ENCODE peak calls at places on chromosomes 11 and 22, in nine cellular contexts. L is coronary artery; X is CD8-positive, alpha-beta memory T cell; G is A549; O is small intestine; E is fibroblast of the aortic adventitia; K is dorsolateral prefrontal cortex; Q is epithelial cell of proximal tubule; H is neural progenitor cell. Z is an unnamed sample.

GRCh38 chr11:61855939-61856730 is 28.0 kb downstream of the FADS2 start:
- DNase-seq in L (no peak), X (no peak), G (no peak), O (no peak), E (no peak), K (no peak), Q (no peak), H (no peak), Z (no peak)

GRCh38 chr22:45548991-45549736 is 46.5 kb downstream of the FBLN1 start:
- DNase-seq in L (no peak), X (no peak), G (peak; percentile 90), O (no peak), E (peak; percentile 99), K (no peak), Q (no peak), H (peak; percentile 14), Z (no peak)

GRCh38 chr22:43081968-43082367 is 7.2 kb downstream of the TTLL1 start:
- DNase-seq in L (no peak), X (no peak), G (no peak), O (no peak), E (peak; percentile 44), K (no peak), Q (no peak), H (no peak), Z (no peak)

GRCh38 chr11:130999992-131000770 is 83.9 kb upstream of the SNX19 start:
- DNase-seq in L (no peak), X (no peak), G (peak; percentile 38), O (no peak), E (peak; percentile 97), K (no peak), Q (peak; percentile 50), H (no peak), Z (peak; percentile 57)

GRCh38 chr22:20319041-20319744 is 667 bp downstream of the DGCR6L start:
- DNase-seq in L (peak; percentile 71), X (no peak), G (no peak), O (peak; percentile 12), E (peak; percentile 23), K (no peak), Q (no peak), H (peak; percentile 66), Z (no peak)

GRCh38 chr11:120657306-120658070 is 145.9 kb downstream of the GRIK4 start:
- DNase-seq in L (no peak), X (no peak), G (no peak), O (no peak), E (no peak), K (no peak), Q (no peak), H (no peak), Z (peak; percentile 23)

GRCh38 chr11:72243173-72243566 is 806 bp downstream of the PHOX2A start:
- DNase-seq in L (no peak), X (no peak), G (no peak), O (no peak), E (no peak), K (peak; percentile 31), Q (no peak), H (no peak), Z (peak; percentile 35)

GRCh38 chr11:71428861-71429435 is 19.2 kb downstream of the DHCR7 start:
- DNase-seq in L (peak; percentile 83), X (no peak), G (no peak), O (no peak), E (peak; percentile 90), K (no peak), Q (no peak), H (no peak), Z (no peak)

GRCh38 chr22:28977481-28977971 is 84.1 kb downstream of the C22orf31 start:
- DNase-seq in L (no peak), X (no peak), G (no peak), O (peak; percentile 63), E (peak; percentile 47), K (no peak), Q (no peak), H (no peak), Z (no peak)

GRCh38 chr11:130006929-130007328 is 4.3 kb upstream of the PRDM10 start:
- DNase-seq in L (no peak), X (no peak), G (no peak), O (no peak), E (no peak), K (no peak), Q (no peak), H (no peak), Z (no peak)

GRCh38 chr11:116310215-116310614 is 462.6 kb downstream of the BUD13 start:
- DNase-seq in L (no peak), X (no peak), G (no peak), O (no peak), E (no peak), K (no peak), Q (no peak), H (peak; percentile 17), Z (no peak)

GRCh38 chr11:130587658-130588057 is 139.2 kb downstream of the ADAMTS15 start:
- DNase-seq in L (peak; percentile 26), X (no peak), G (no peak), O (no peak), E (no peak), K (no peak), Q (no peak), H (no peak), Z (no peak)

GRCh38 chr11:40294343-40294723 is 1165.1 kb downstream of the LRRC4C start:
- DNase-seq in L (no peak), X (no peak), G (no peak), O (no peak), E (no peak), K (no peak), Q (no peak), H (no peak), Z (no peak)

GRCh38 chr11:67437082-67437821 is at the start of gene PTPRCAP:
- DNase-seq in L (no peak), X (peak; percentile 73), G (no peak), O (peak; percentile 53), E (no peak), K (no peak), Q (no peak), H (no peak), Z (no peak)

GRCh38 chr11:2789791-2790580 is 90.2 kb upstream of the KCNQ1OT1 start:
- DNase-seq in L (peak; percentile 68), X (no peak), G (no peak), O (no peak), E (no peak), K (peak; percentile 27), Q (no peak), H (no peak), Z (no peak)

GRCh38 chr11:119062779-119063178 is 4.8 kb upstream of the VPS11 start:
- DNase-seq in L (no peak), X (no peak), G (no peak), O (no peak), E (peak; percentile 87), K (no peak), Q (no peak), H (no peak), Z (no peak)

GRCh38 chr22:24990344-24990905 is 37.9 kb downstream of the KIAA1671 start:
- DNase-seq in L (no peak), X (no peak), G (no peak), O (no peak), E (no peak), K (no peak), Q (no peak), H (no peak), Z (no peak)
- H3K4me3 ChIP-seq in L (no peak overlapping the region), X (no peak overlapping the region), G (no peak overlapping the region), O (no peak overlapping the region), E (no peak overlapping the region), K (no peak overlapping the region), Q (no peak overlapping the region), H (no peak overlapping the region), Z (no peak overlapping the region)

GRCh38 chr11:47464479-47464878 is 15.5 kb upstream of the RAPSN start:
- DNase-seq in L (no peak), X (no peak), G (no peak), O (no peak), E (no peak), K (no peak), Q (no peak), H (peak; percentile 80), Z (no peak)

GRCh38 chr11:47466201-47466600 is 17.3 kb upstream of the RAPSN start:
- DNase-seq in L (no peak), X (no peak), G (no peak), O (no peak), E (peak; percentile 83), K (no peak), Q (no peak), H (no peak), Z (no peak)

GRCh38 chr11:47461876-47462275 is 12.9 kb upstream of the RAPSN start:
- DNase-seq in L (no peak), X (no peak), G (no peak), O (no peak), E (no peak), K (no peak), Q (no peak), H (no peak), Z (no peak)

GRCh38 chr11:47460571-47461235 is 11.8 kb upstream of the RAPSN start:
- DNase-seq in L (no peak), X (no peak), G (no peak), O (no peak), E (no peak), K (no peak), Q (no peak), H (no peak), Z (no peak)
- H3K4me3 ChIP-seq in L (no peak overlapping the region), X (no peak overlapping the region), G (no peak overlapping the region), O (no peak overlapping the region), E (no peak overlapping the region), K (no peak overlapping the region), Q (no peak overlapping the region), H (no peak overlapping the region), Z (no peak overlapping the region)

DNA sequence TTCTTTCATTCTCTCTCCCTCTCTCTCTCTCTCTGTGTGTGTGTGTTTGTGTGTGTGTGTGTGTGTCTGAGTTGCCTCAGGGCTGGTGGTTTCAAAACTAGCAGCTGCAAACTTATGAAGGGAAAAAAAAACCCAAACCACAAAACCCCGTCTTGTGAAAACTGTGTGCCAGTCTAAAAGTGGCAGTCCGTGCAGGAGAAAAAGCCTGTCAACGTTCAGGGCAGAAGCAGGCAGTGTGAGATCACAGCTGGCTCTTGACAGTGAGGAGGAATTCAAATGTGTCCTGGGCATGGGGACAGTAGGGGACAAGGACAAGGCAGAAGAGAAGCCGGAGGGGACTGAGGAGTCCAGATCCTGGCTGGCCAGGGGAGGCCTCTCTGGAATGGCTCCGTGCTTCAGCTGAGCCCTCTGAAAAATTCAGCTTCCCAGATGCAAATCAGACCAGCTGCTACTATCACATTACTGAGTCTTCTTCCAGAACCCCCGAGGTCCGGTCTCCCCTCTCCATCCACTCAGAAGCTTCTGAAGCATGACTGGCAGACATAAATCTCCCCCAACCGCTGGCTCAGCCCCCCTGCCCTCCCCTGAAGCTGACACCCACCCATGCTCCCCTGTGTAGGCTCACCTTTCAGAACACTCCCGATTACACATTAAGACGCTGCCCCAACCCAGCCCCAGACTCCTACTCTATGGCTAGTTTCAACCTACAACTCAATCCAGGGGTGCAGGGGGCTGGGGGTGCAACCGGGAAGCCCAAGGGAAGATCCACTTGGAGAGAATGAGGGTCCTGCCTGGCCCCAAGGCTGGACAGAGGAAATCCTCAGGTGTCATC is 32.0 kb downstream of the FLI1 start:
- DNase-seq in L (no peak), X (peak; percentile 39), G (no peak), O (no peak), E (no peak), K (no peak), Q (no peak), H (no peak), Z (no peak)
- H3K4me3 ChIP-seq in L (peak overlapping the region; percentile 28), X (peak overlapping the region; percentile 59), G (no peak overlapping the region), O (no peak overlapping the region), E (no peak overlapping the region), K (no peak overlapping the region), Q (no peak overlapping the region), H (no peak overlapping the region), Z (no peak overlapping the region)

GRCh38 chr11:45431301-45432018 is 145.3 kb upstream of the SYT13 start:
- DNase-seq in L (no peak), X (no peak), G (no peak), O (no peak), E (no peak), K (no peak), Q (no peak), H (no peak), Z (no peak)
- H3K4me3 ChIP-seq in L (no peak overlapping the region), X (no peak overlapping the region), G (no peak overlapping the region), O (no peak overlapping the region), E (no peak overlapping the region), K (no peak overlapping the region), Q (no peak overlapping the region), H (no peak overlapping the region), Z (no peak overlapping the region)

Z was measured in Caco-2.